ENCODE peak calls at places on chromosomes 5 and 9, in four cellular contexts. One of them, this sample, is unnamed.

GRCh38 chr5:92885950-92886349 is 695.1 kb downstream of the NR2F1-AS1 start:
- DNase-seq in gastrocnemius medialis: no peak
- DNase-seq in fibroblast of lung: no peak
- DNase-seq in SJSA1: no peak
- DNase-seq in this sample: peak; percentile 60

GRCh38 chr9:70352802-70353201 is 61.7 kb downstream of the KLF9 start:
- DNase-seq in fibroblast of lung: peak; percentile 48
- DNase-seq in gastrocnemius medialis: no peak
- DNase-seq in SJSA1: no peak
- DNase-seq in this sample: no peak

GRCh38 chr9:134494905-134495304 is 146.7 kb upstream of the COL5A1 start:
- DNase-seq in gastrocnemius medialis: no peak
- DNase-seq in fibroblast of lung: no peak
- DNase-seq in SJSA1: no peak
- DNase-seq in this sample: no peak

GRCh38 chr5:137206030-137206715 is 293.0 kb downstream of the SPOCK1 start:
- DNase-seq in gastrocnemius medialis: no peak
- DNase-seq in fibroblast of lung: no peak
- DNase-seq in SJSA1: peak; percentile 91
- DNase-seq in this sample: no peak

GRCh38 chr9:126317513-126317912 is 9.1 kb upstream of the MVB12B start:
- DNase-seq in gastrocnemius medialis: peak; percentile 44
- DNase-seq in SJSA1: no peak
- DNase-seq in fibroblast of lung: peak; percentile 21
- DNase-seq in this sample: no peak

GRCh38 chr5:66529182-66529581 is 67.0 kb upstream of the MAST4 start:
- DNase-seq in gastrocnemius medialis: no peak
- DNase-seq in SJSA1: no peak
- DNase-seq in fibroblast of lung: no peak
- DNase-seq in this sample: no peak

GRCh38 chr9:69071059-69071458 is 35.5 kb downstream of the FXN start:
- DNase-seq in SJSA1: no peak
- DNase-seq in gastrocnemius medialis: no peak
- DNase-seq in fibroblast of lung: no peak
- DNase-seq in this sample: no peak

GRCh38 chr5:16392718-16393117 is 72.9 kb downstream of the ZNF622 start:
- DNase-seq in fibroblast of lung: no peak
- DNase-seq in SJSA1: no peak
- DNase-seq in gastrocnemius medialis: no peak
- DNase-seq in this sample: no peak

GRCh38 chr9:114364123-114364522 is 23.7 kb downstream of the AKNA start:
- DNase-seq in gastrocnemius medialis: no peak
- DNase-seq in SJSA1: no peak
- DNase-seq in fibroblast of lung: peak; percentile 88
- DNase-seq in this sample: no peak

GRCh38 chr5:135880801-135881200 is 14.8 kb downstream of the IL9 start:
- DNase-seq in fibroblast of lung: no peak
- DNase-seq in SJSA1: peak; percentile 10
- DNase-seq in gastrocnemius medialis: no peak
- DNase-seq in this sample: no peak

GRCh38 chr5:66987949-66988838 is 208.4 kb downstream of the CD180 start:
- DNase-seq in gastrocnemius medialis: no peak
- DNase-seq in SJSA1: peak; percentile 33
- DNase-seq in fibroblast of lung: no peak
- DNase-seq in this sample: peak; percentile 63

GRCh38 chr9:133188006-133188842 is 20.8 kb downstream of the OBP2B start:
- DNase-seq in SJSA1: no peak
- DNase-seq in fibroblast of lung: no peak
- DNase-seq in gastrocnemius medialis: no peak
- DNase-seq in this sample: peak; percentile 29

GRCh38 chr9:93600504-93600903 is 24.1 kb downstream of the PHF2 start:
- DNase-seq in fibroblast of lung: no peak
- DNase-seq in SJSA1: no peak
- DNase-seq in gastrocnemius medialis: no peak
- DNase-seq in this sample: no peak

GRCh38 chr5:31751620-31752019 is 112.7 kb downstream of the PDZD2 start:
- DNase-seq in SJSA1: no peak
- DNase-seq in gastrocnemius medialis: no peak
- DNase-seq in fibroblast of lung: no peak
- DNase-seq in this sample: no peak

GRCh38 chr5:134507495-134507894 is 18.0 kb upstream of the JADE2 start:
- DNase-seq in fibroblast of lung: no peak
- DNase-seq in SJSA1: no peak
- DNase-seq in gastrocnemius medialis: no peak
- DNase-seq in this sample: no peak

GRCh38 chr5:175538576-175538975 is 60.2 kb downstream of the SFXN1 start:
- DNase-seq in fibroblast of lung: no peak
- DNase-seq in gastrocnemius medialis: no peak
- DNase-seq in SJSA1: no peak
- DNase-seq in this sample: peak; percentile 75

GRCh38 chr5:141617682-141618029 is 1.1 kb downstream of the DIAPH1 start:
- DNase-seq in fibroblast of lung: no peak
- DNase-seq in SJSA1: peak; percentile 48
- DNase-seq in gastrocnemius medialis: no peak
- DNase-seq in this sample: peak; percentile 21

GRCh38 chr5:60248900-60249299 is 355.4 kb upstream of the PDE4D start:
- DNase-seq in gastrocnemius medialis: no peak
- DNase-seq in fibroblast of lung: no peak
- DNase-seq in SJSA1: no peak
- DNase-seq in this sample: peak; percentile 72

GRCh38 chr5:139637438-139638089 is 10.6 kb upstream of the CXXC5 start:
- DNase-seq in SJSA1: peak; percentile 92
- DNase-seq in fibroblast of lung: peak; percentile 81
- DNase-seq in gastrocnemius medialis: peak; percentile 82
- DNase-seq in this sample: peak; percentile 83

GRCh38 chr9:4048441-4048840 is 251.4 kb downstream of the GLIS3 start:
- DNase-seq in gastrocnemius medialis: no peak
- DNase-seq in fibroblast of lung: peak; percentile 72
- DNase-seq in SJSA1: peak; percentile 5
- DNase-seq in this sample: peak; percentile 12

GRCh38 chr5:73740274-73740790 is 114.3 kb downstream of the ARHGEF28 start:
- DNase-seq in gastrocnemius medialis: no peak
- DNase-seq in SJSA1: no peak
- DNase-seq in fibroblast of lung: no peak
- DNase-seq in this sample: no peak
- H3K4me3 ChIP-seq in gastrocnemius medialis: no peak overlapping the region
- H3K4me3 ChIP-seq in SJSA1: no peak overlapping the region
- H3K4me3 ChIP-seq in fibroblast of lung: no peak overlapping the region
- H3K4me3 ChIP-seq in this sample: no peak overlapping the region

GRCh38 chr5:72452515-72453259 is 54.5 kb downstream of the ZNF366 start:
- DNase-seq in SJSA1: peak; percentile 82
- DNase-seq in fibroblast of lung: peak; percentile 92
- DNase-seq in gastrocnemius medialis: peak; percentile 73
- DNase-seq in this sample: no peak
- H3K27ac ChIP-seq in SJSA1: peak overlapping the region; percentile 85
- H3K27ac ChIP-seq in fibroblast of lung: peak overlapping the region; percentile 61
- H3K27ac ChIP-seq in gastrocnemius medialis: peak overlapping the region; percentile 92
- H3K27ac ChIP-seq in this sample: no peak overlapping the region

DNA sequence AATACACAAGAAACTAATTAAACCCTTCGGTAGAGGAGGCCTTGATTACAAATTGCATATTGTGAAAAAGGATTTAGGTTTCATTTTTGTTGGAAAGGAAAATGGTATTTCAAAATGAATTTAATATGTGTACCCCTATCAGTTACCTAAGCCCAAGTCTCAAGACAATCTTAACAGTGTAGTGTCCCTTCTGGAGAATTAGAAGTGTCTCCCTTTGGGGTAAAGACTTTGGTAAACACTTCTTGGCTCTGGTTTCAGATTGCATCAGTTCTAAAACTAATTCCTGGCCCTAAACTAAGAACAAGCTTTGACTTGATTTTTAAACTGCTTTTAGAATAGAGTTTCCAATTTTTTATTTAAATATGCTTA is 3.3 kb upstream of the STOM start:
- DNase-seq in fibroblast of lung: peak; percentile 69
- DNase-seq in gastrocnemius medialis: no peak
- DNase-seq in SJSA1: no peak
- DNase-seq in this sample: no peak
- H3K4me3 ChIP-seq in fibroblast of lung: no peak overlapping the region
- H3K4me3 ChIP-seq in gastrocnemius medialis: no peak overlapping the region
- H3K4me3 ChIP-seq in SJSA1: no peak overlapping the region
- H3K4me3 ChIP-seq in this sample: no peak overlapping the region

DNA sequence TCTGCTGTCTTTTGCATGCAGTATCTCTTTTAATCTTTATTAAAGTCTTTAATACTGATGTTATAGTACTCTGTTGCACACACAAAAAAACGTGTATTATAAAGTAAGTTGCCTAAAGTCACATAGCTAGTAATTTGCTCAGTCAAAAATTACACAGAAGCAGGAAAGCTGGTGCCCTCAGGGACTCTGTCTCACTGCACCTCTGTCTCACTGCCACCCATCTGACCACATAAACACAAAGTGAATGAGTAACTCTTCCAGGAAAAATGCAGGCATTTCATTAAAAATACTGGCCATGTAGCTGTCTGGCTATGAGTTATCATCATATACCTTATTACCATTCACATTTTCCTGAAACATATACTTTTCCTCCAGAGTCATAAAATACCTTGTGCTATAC is 591.7 kb downstream of the CSNK1G3 start:
- DNase-seq in SJSA1: peak; percentile 61
- DNase-seq in fibroblast of lung: no peak
- DNase-seq in gastrocnemius medialis: no peak
- DNase-seq in this sample: no peak
- H3K27ac ChIP-seq in SJSA1: peak overlapping the region; percentile 46
- H3K27ac ChIP-seq in fibroblast of lung: no peak overlapping the region
- H3K27ac ChIP-seq in gastrocnemius medialis: no peak overlapping the region
- H3K27ac ChIP-seq in this sample: no peak overlapping the region